ENCODE peak calls at places on chromosome 20, in eight cellular contexts. U, E, P, H, J, T, F and V are unnamed samples.

GRCh38 chr20:46011631-46012482 is 3.1 kb downstream of the MMP9 start:
- DNase-seq in U (no peak), E (peak), P (no peak), H (no peak), J (peak), T (no peak), F (peak), V (peak)

GRCh38 chr20:61765871-61766654 is 299.6 kb downstream of the TAF4 start:
- DNase-seq in U (no peak), E (no peak), P (no peak), H (peak), J (no peak), T (no peak), F (no peak), V (no peak)

GRCh38 chr20:62366370-62367135 is 559 bp downstream of the LAMA5 start:
- DNase-seq in U (no peak), E (peak), P (no peak), H (peak), J (no peak), T (no peak), F (no peak), V (peak)

GRCh38 chr20:38050691-38051090 is 17.1 kb downstream of the RPRD1B start:
- DNase-seq in U (no peak), E (no peak), P (no peak), H (no peak), J (no peak), T (no peak), F (no peak), V (no peak)

GRCh38 chr20:34541264-34541901 is 17.1 kb upstream of the MAP1LC3A start:
- DNase-seq in U (no peak), E (no peak), P (no peak), H (no peak), J (no peak), T (no peak), F (no peak), V (peak)

GRCh38 chr20:60206259-60206658 is 248.0 kb downstream of the CDH26 start:
- DNase-seq in U (no peak), E (no peak), P (peak), H (peak), J (no peak), T (peak), F (peak), V (no peak)

GRCh38 chr20:18287915-18288747 is at the start of gene ZNF133:
- DNase-seq in U (peak), E (peak), P (peak), H (peak), J (peak), T (peak), F (peak), V (peak)

GRCh38 chr20:20711413-20711812 is 1.0 kb downstream of the RALGAPA2 start:
- DNase-seq in U (no peak), E (peak), P (no peak), H (no peak), J (peak), T (no peak), F (peak), V (no peak)

GRCh38 chr20:34112600-34113061 is 588 bp upstream of the EIF2S2 start:
- DNase-seq in U (no peak), E (peak), P (peak), H (peak), J (peak), T (peak), F (no peak), V (peak)

GRCh38 chr20:51199920-51200319 is 177.0 kb upstream of the KCNG1 start:
- DNase-seq in U (no peak), E (no peak), P (no peak), H (no peak), J (no peak), T (no peak), F (no peak), V (no peak)

GRCh38 chr20:46415773-46416172 is 9.4 kb upstream of the ELMO2 start:
- DNase-seq in U (no peak), E (no peak), P (no peak), H (no peak), J (no peak), T (no peak), F (no peak), V (no peak)

GRCh38 chr20:38112943-38113294 is 52.2 kb downstream of the TGM2 start:
- DNase-seq in U (no peak), E (no peak), P (no peak), H (no peak), J (no peak), T (no peak), F (no peak), V (no peak)

GRCh38 chr20:62402456-62402855 is 4.6 kb downstream of the CABLES2 start:
- DNase-seq in U (no peak), E (no peak), P (no peak), H (no peak), J (no peak), T (no peak), F (no peak), V (no peak)

GRCh38 chr20:57246008-57246407 is 20.4 kb downstream of the BMP7 start:
- DNase-seq in U (no peak), E (no peak), P (no peak), H (no peak), J (no peak), T (no peak), F (no peak), V (no peak)

GRCh38 chr20:57244221-57244585 is 22.2 kb downstream of the BMP7 start:
- DNase-seq in U (no peak), E (no peak), P (no peak), H (no peak), J (no peak), T (no peak), F (no peak), V (no peak)

GRCh38 chr20:57242414-57242813 is 24.0 kb downstream of the BMP7 start:
- DNase-seq in U (no peak), E (no peak), P (no peak), H (no peak), J (no peak), T (no peak), F (no peak), V (no peak)

GRCh38 chr20:57243480-57244220 is 22.8 kb downstream of the BMP7 start:
- DNase-seq in U (no peak), E (no peak), P (no peak), H (peak), J (no peak), T (no peak), F (no peak), V (no peak)

GRCh38 chr20:57244627-57245214 is 21.7 kb downstream of the BMP7 start:
- DNase-seq in U (no peak), E (no peak), P (no peak), H (no peak), J (no peak), T (no peak), F (no peak), V (no peak)
- TF ChIP-seq CTCF in U (no peak), E (no peak), P (no peak), H (no peak), J (no peak), T (no peak), F (no peak), V (no peak)

DNA sequence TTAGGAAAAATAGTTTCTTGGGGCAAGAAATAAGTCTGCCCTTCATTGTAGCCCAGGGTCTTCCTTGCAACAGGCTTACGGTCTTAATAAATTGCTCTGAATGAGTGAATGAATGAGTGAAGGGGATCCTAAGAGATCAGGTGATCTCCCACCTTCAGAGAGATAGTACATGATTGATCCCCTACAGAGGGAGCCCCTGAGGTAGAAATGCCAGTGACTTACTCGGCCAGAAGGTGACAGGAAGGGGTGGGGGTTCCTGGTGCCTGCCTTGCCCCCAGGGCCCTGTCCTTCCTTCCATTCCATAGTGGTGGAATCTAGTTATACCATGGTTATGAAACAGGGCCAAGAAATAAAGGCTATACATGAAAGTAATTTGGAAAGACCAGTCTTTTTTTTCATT is 215.3 kb upstream of the SSTR4 start:
- DNase-seq in U (no peak), E (no peak), P (no peak), H (no peak), J (no peak), T (no peak), F (no peak), V (no peak)
- TF ChIP-seq CTCF in U (no peak), E (no peak), P (no peak), H (no peak), J (no peak), T (no peak), F (no peak), V (no peak)

GRCh38 chr20:3307695-3308094 is 68.7 kb upstream of the SLC4A11 start:
- DNase-seq in U (no peak), E (no peak), P (no peak), H (no peak), J (no peak), T (no peak), F (no peak), V (no peak)
- TF ChIP-seq CTCF in U (no peak), E (no peak), P (no peak), H (no peak), J (no peak), T (no peak), F (no peak), V (no peak)

GRCh38 chr20:63892402-63892801 is 2.5 kb upstream of the DNAJC5 start:
- DNase-seq in U (no peak), E (no peak), P (no peak), H (no peak), J (no peak), T (no peak), F (no peak), V (no peak)

GRCh38 chr20:63889241-63890200 is 5.4 kb upstream of the DNAJC5 start:
- DNase-seq in U (no peak), E (no peak), P (no peak), H (peak), J (no peak), T (no peak), F (no peak), V (no peak)

GRCh38 chr20:63890616-63891015 is 4.3 kb upstream of the DNAJC5 start:
- DNase-seq in U (no peak), E (no peak), P (no peak), H (no peak), J (no peak), T (no peak), F (no peak), V (no peak)

GRCh38 chr20:63890201-63890576 is 4.7 kb upstream of the DNAJC5 start:
- DNase-seq in U (no peak), E (no peak), P (no peak), H (peak), J (no peak), T (no peak), F (no peak), V (no peak)

DNA sequence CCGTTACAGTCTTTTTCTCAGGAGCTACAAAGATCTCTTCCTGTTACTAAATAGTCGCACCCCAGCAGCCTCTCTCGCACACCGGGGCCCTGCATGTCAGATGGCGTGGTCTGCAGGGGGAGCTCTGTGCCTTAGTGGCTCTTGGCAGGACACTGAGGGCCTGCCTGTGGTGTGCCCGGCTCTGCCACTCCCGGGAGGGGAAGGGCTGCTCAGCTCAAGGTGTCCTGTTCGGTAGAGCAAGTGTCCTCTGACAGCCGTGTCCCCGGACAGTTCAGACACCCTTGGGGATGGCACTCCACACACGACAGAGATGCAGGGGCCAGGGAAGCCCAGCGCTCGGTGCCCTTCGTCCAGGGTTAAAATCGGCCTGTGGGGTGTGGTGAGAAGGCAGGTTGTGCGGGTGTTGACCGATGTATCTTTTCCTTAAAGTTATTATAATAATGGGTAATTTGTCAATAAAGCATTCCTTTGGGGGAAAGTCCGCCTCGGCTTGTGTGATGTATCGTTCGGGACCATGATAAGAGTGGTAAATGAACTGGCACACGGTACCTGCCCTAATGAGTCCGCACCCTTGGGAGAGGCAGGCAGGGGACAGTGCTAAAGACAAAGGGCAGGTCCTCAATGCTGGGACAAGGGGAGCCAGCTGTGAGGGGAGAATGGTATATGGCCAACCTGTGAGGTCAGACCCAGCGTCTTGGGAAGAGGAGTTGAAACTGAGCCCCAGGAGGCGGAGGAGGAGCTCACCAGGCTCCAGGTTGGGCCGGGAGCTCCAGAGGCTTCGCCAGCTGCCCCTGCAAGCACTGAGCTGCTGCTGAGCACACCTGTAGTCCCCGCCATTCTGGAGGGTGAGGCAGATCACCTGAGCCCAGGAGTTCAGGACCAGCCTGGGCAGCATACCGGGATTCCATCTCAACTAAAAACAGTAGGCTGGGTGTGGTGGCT is 3.6 kb upstream of the DNAJC5 start:
- DNase-seq in U (no peak), E (no peak), P (no peak), H (no peak), J (no peak), T (no peak), F (no peak), V (no peak)
- TF ChIP-seq CTCF in U (no peak), E (no peak), P (no peak), H (no peak), J (no peak), T (no peak), F (no peak), V (no peak)

GRCh38 chr20:15158438-15158990 is 821.1 kb upstream of the FLRT3 start:
- DNase-seq in U (no peak), E (no peak), P (no peak), H (no peak), J (no peak), T (no peak), F (no peak), V (no peak)
- TF ChIP-seq CTCF in U (no peak), E (no peak), P (no peak), H (no peak), J (no peak), T (no peak), F (no peak), V (no peak)

GRCh38 chr20:44886828-44887227 is 1.3 kb downstream of the YWHAB start:
- DNase-seq in U (no peak), E (no peak), P (no peak), H (no peak), J (no peak), T (no peak), F (no peak), V (no peak)

GRCh38 chr20:44886276-44886671 is 769 bp downstream of the YWHAB start:
- DNase-seq in U (no peak), E (no peak), P (no peak), H (peak), J (no peak), T (no peak), F (no peak), V (no peak)

GRCh38 chr20:44887466-44887865 is 2.0 kb downstream of the YWHAB start:
- DNase-seq in U (no peak), E (no peak), P (no peak), H (no peak), J (no peak), T (no peak), F (no peak), V (no peak)

GRCh38 chr20:44884907-44885391 is 556 bp upstream of the YWHAB start:
- DNase-seq in U (no peak), E (no peak), P (no peak), H (no peak), J (no peak), T (no peak), F (no peak), V (no peak)

DNA sequence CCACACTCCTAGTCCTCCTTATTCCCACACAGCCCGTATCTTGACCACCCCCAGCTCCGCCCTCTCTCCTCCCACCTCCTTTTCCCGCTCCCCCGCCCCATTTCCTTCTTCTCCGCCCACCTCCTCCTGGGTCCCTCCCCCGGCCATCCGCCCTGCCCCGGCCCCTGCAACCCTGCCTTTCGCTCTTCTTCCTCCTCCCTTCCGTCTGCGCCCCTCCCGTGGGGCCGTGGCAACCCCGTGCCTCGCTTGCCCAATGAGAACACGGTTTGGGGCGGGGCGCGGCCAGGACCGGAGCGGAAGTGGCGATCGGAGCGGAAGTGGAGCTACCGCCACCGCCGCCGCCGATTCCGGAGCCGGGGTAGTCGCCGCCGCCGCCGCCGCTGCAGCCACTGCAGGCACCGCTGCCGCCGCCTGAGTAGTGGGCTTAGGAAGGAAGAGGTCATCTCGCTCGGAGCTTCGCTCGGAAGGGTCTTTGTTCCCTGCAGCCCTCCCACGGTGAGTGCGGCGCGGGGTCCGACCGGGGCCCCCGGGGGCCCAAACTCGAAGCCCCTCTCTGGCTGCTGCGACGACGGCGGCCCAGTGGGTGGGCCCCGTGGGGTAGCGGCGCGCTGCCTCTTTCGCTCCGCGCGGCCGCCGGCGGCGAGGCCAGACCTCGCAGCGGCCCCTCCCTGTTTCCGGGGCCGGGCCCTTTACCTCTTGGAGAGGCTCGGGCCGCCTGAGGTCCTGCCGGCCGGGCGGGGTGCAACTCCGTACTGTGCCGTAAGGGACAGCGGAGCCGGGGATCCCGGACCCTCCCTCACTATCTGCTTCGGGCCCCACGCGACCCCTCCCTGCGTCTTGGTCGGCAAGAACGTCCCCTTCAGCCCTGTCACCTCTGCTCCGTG is at the start of gene YWHAB:
- DNase-seq in U (peak), E (peak), P (peak), H (peak), J (peak), T (peak), F (peak), V (peak)
- TF ChIP-seq CTCF in U (no peak), E (peak), P (peak), H (peak), J (peak), T (no peak), F (no peak), V (peak)

GRCh38 chr20:48958743-48959142 is 37.2 kb downstream of the ARFGEF2 start:
- DNase-seq in U (no peak), E (no peak), P (no peak), H (no peak), J (no peak), T (no peak), F (no peak), V (no peak)

GRCh38 chr20:48959902-48960550 is 38.5 kb downstream of the ARFGEF2 start:
- DNase-seq in U (no peak), E (no peak), P (no peak), H (peak), J (no peak), T (no peak), F (no peak), V (no peak)

GRCh38 chr20:48956052-48956451 is 34.5 kb downstream of the ARFGEF2 start:
- DNase-seq in U (no peak), E (no peak), P (no peak), H (no peak), J (no peak), T (no peak), F (no peak), V (no peak)

GRCh38 chr20:48957053-48957481 is 35.6 kb downstream of the ARFGEF2 start:
- DNase-seq in U (no peak), E (no peak), P (no peak), H (no peak), J (no peak), T (no peak), F (no peak), V (no peak)

GRCh38 chr20:48957521-48957920 is 36.0 kb downstream of the ARFGEF2 start:
- DNase-seq in U (no peak), E (no peak), P (no peak), H (no peak), J (no peak), T (no peak), F (no peak), V (no peak)
- TF ChIP-seq CTCF in U (no peak), E (no peak), P (no peak), H (no peak), J (no peak), T (no peak), F (no peak), V (no peak)

DNA sequence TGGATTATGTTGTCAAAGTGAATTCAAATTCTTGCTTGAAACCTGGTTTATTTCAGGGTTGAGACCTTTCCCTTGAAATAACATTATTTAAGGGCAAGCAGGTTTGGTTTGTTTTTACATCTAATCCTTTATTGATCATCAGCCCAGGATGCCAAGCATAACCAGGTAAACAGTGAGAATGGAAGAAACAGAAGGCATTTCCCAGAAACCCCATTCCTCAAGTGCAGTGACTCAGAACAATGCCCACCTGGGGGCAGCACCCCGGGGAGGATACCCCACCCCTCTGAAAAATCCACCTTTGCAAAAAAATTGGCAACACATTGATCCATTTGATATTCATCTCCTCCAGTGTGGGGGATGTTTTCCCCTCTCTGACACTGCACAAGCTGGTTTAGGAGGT is 32.5 kb downstream of the POFUT1 start:
- DNase-seq in U (no peak), E (no peak), P (no peak), H (no peak), J (no peak), T (no peak), F (no peak), V (no peak)
- TF ChIP-seq CTCF in U (no peak), E (no peak), P (no peak), H (no peak), J (no peak), T (peak), F (no peak), V (no peak)